ENCODE peak calls at places on chromosome 9, in ten cellular contexts. One of them, this sample, is unnamed.

GRCh38 chr9:96006961-96007360 is 131.5 kb downstream of the ERCC6L2 start:
- DNase-seq in sigmoid colon: no peak
- DNase-seq in upper lobe of left lung: no peak
- DNase-seq in left ventricle myocardium inferior: no peak
- DNase-seq in fibroblast of lung: peak
- DNase-seq in aorta: no peak
- DNase-seq in CD8-positive, alpha-beta T cell: no peak
- DNase-seq in dorsolateral prefrontal cortex: no peak
- DNase-seq in CD8-positive, alpha-beta memory T cell: no peak
- DNase-seq in transverse colon: no peak
- DNase-seq in this sample: no peak

GRCh38 chr9:84940294-84940693 is 270.8 kb downstream of the NTRK2 start:
- DNase-seq in sigmoid colon: no peak
- DNase-seq in upper lobe of left lung: no peak
- DNase-seq in left ventricle myocardium inferior: no peak
- DNase-seq in fibroblast of lung: peak
- DNase-seq in aorta: no peak
- DNase-seq in CD8-positive, alpha-beta T cell: no peak
- DNase-seq in dorsolateral prefrontal cortex: no peak
- DNase-seq in CD8-positive, alpha-beta memory T cell: no peak
- DNase-seq in transverse colon: no peak
- DNase-seq in this sample: peak

GRCh38 chr9:123420560-123421210 is 64.7 kb downstream of the CRB2 start:
- DNase-seq in sigmoid colon: peak
- DNase-seq in upper lobe of left lung: no peak
- DNase-seq in left ventricle myocardium inferior: no peak
- DNase-seq in fibroblast of lung: no peak
- DNase-seq in aorta: peak
- DNase-seq in CD8-positive, alpha-beta T cell: no peak
- DNase-seq in dorsolateral prefrontal cortex: peak
- DNase-seq in CD8-positive, alpha-beta memory T cell: no peak
- DNase-seq in transverse colon: no peak
- DNase-seq in this sample: no peak

GRCh38 chr9:133517711-133518110 is 7.0 kb downstream of the MYMK start:
- DNase-seq in sigmoid colon: no peak
- DNase-seq in upper lobe of left lung: no peak
- DNase-seq in left ventricle myocardium inferior: no peak
- DNase-seq in fibroblast of lung: no peak
- DNase-seq in aorta: no peak
- DNase-seq in CD8-positive, alpha-beta T cell: no peak
- DNase-seq in dorsolateral prefrontal cortex: no peak
- DNase-seq in CD8-positive, alpha-beta memory T cell: no peak
- DNase-seq in transverse colon: no peak
- DNase-seq in this sample: no peak

GRCh38 chr9:83177747-83178146 is 114.8 kb upstream of the RASEF start:
- DNase-seq in sigmoid colon: no peak
- DNase-seq in upper lobe of left lung: no peak
- DNase-seq in left ventricle myocardium inferior: no peak
- DNase-seq in fibroblast of lung: no peak
- DNase-seq in aorta: no peak
- DNase-seq in CD8-positive, alpha-beta T cell: no peak
- DNase-seq in dorsolateral prefrontal cortex: no peak
- DNase-seq in CD8-positive, alpha-beta memory T cell: no peak
- DNase-seq in transverse colon: no peak
- DNase-seq in this sample: no peak

GRCh38 chr9:130689937-130690700 is 3.5 kb upstream of the EXOSC2 start:
- DNase-seq in sigmoid colon: peak
- DNase-seq in upper lobe of left lung: peak
- DNase-seq in left ventricle myocardium inferior: no peak
- DNase-seq in fibroblast of lung: peak
- DNase-seq in aorta: peak
- DNase-seq in CD8-positive, alpha-beta T cell: no peak
- DNase-seq in dorsolateral prefrontal cortex: peak
- DNase-seq in CD8-positive, alpha-beta memory T cell: no peak
- DNase-seq in transverse colon: peak
- DNase-seq in this sample: peak

GRCh38 chr9:86557918-86558317 is 203.7 kb upstream of the TUT7 start:
- DNase-seq in sigmoid colon: no peak
- DNase-seq in upper lobe of left lung: no peak
- DNase-seq in left ventricle myocardium inferior: no peak
- DNase-seq in fibroblast of lung: no peak
- DNase-seq in aorta: no peak
- DNase-seq in CD8-positive, alpha-beta T cell: no peak
- DNase-seq in dorsolateral prefrontal cortex: no peak
- DNase-seq in CD8-positive, alpha-beta memory T cell: no peak
- DNase-seq in transverse colon: no peak
- DNase-seq in this sample: no peak

GRCh38 chr9:90070056-90070455 is 465.2 kb downstream of the GADD45G start:
- DNase-seq in sigmoid colon: no peak
- DNase-seq in upper lobe of left lung: no peak
- DNase-seq in left ventricle myocardium inferior: no peak
- DNase-seq in fibroblast of lung: no peak
- DNase-seq in aorta: no peak
- DNase-seq in CD8-positive, alpha-beta T cell: no peak
- DNase-seq in dorsolateral prefrontal cortex: no peak
- DNase-seq in CD8-positive, alpha-beta memory T cell: no peak
- DNase-seq in transverse colon: no peak
- DNase-seq in this sample: no peak

GRCh38 chr9:33151007-33151557 is 16.1 kb downstream of the B4GALT1 start:
- DNase-seq in sigmoid colon: peak
- DNase-seq in upper lobe of left lung: peak
- DNase-seq in left ventricle myocardium inferior: peak
- DNase-seq in fibroblast of lung: peak
- DNase-seq in aorta: no peak
- DNase-seq in CD8-positive, alpha-beta T cell: no peak
- DNase-seq in dorsolateral prefrontal cortex: no peak
- DNase-seq in CD8-positive, alpha-beta memory T cell: no peak
- DNase-seq in transverse colon: peak
- DNase-seq in this sample: no peak

GRCh38 chr9:100170085-100170484 is 71.0 kb downstream of the INVS start:
- DNase-seq in sigmoid colon: no peak
- DNase-seq in upper lobe of left lung: no peak
- DNase-seq in left ventricle myocardium inferior: no peak
- DNase-seq in fibroblast of lung: peak
- DNase-seq in aorta: no peak
- DNase-seq in CD8-positive, alpha-beta T cell: no peak
- DNase-seq in dorsolateral prefrontal cortex: no peak
- DNase-seq in CD8-positive, alpha-beta memory T cell: no peak
- DNase-seq in transverse colon: no peak
- DNase-seq in this sample: no peak

GRCh38 chr9:92964981-92965758 is 17.8 kb downstream of the FGD3 start:
- DNase-seq in sigmoid colon: no peak
- DNase-seq in upper lobe of left lung: peak
- DNase-seq in left ventricle myocardium inferior: peak
- DNase-seq in fibroblast of lung: no peak
- DNase-seq in aorta: peak
- DNase-seq in CD8-positive, alpha-beta T cell: peak
- DNase-seq in dorsolateral prefrontal cortex: no peak
- DNase-seq in CD8-positive, alpha-beta memory T cell: peak
- DNase-seq in transverse colon: peak
- DNase-seq in this sample: no peak

GRCh38 chr9:121736147-121736721 is 84.8 kb downstream of the DAB2IP start:
- DNase-seq in sigmoid colon: peak
- DNase-seq in upper lobe of left lung: peak
- DNase-seq in left ventricle myocardium inferior: peak
- DNase-seq in fibroblast of lung: peak
- DNase-seq in aorta: peak
- DNase-seq in CD8-positive, alpha-beta T cell: no peak
- DNase-seq in dorsolateral prefrontal cortex: no peak
- DNase-seq in CD8-positive, alpha-beta memory T cell: no peak
- DNase-seq in transverse colon: peak
- DNase-seq in this sample: peak
- H3K27ac ChIP-seq in sigmoid colon: peak
- H3K27ac ChIP-seq in upper lobe of left lung: peak
- H3K27ac ChIP-seq in left ventricle myocardium inferior: peak
- H3K27ac ChIP-seq in fibroblast of lung: peak
- H3K27ac ChIP-seq in aorta: peak
- H3K27ac ChIP-seq in CD8-positive, alpha-beta T cell: no peak
- H3K27ac ChIP-seq in dorsolateral prefrontal cortex: peak
- H3K27ac ChIP-seq in CD8-positive, alpha-beta memory T cell: no peak
- H3K27ac ChIP-seq in transverse colon: peak
- H3K27ac ChIP-seq in this sample: peak

DNA sequence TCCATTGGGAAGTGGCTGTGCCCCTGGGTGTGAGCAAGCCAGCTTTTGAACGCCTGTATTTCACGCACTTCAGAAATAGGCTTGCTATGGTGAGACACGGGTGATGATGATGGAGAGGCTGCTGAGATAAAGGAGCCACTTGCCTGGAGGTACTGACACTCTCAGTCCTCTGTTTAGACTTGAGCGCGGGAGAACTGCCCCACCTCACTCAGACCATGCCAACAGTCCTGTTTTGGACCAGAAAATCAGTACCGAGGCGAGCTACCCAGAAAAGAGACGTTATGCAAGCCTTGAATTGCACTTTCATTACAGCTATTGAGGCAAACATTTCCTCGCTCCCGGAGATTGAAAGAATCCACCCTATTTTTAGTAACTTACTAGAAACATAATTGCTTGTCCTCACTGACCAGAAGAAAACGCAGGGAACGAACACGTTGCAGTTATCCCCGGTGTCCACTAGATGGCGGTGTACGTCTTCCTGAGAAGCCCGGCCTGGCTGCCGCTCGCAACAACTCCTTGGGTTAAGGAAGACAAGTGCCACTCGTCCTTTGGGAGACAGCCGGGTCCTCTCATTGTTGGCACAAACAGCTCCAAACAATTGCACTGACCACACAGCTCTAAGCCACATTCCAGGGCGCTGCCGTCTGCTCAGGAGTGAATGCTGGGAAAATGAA is 142.4 kb downstream of the PSAT1 start:
- DNase-seq in sigmoid colon: peak
- DNase-seq in upper lobe of left lung: peak
- DNase-seq in left ventricle myocardium inferior: peak
- DNase-seq in fibroblast of lung: peak
- DNase-seq in aorta: peak
- DNase-seq in CD8-positive, alpha-beta T cell: peak
- DNase-seq in dorsolateral prefrontal cortex: peak
- DNase-seq in CD8-positive, alpha-beta memory T cell: peak
- DNase-seq in transverse colon: peak
- DNase-seq in this sample: peak
- H3K27ac ChIP-seq in sigmoid colon: no peak
- H3K27ac ChIP-seq in upper lobe of left lung: no peak
- H3K27ac ChIP-seq in left ventricle myocardium inferior: no peak
- H3K27ac ChIP-seq in fibroblast of lung: no peak
- H3K27ac ChIP-seq in aorta: no peak
- H3K27ac ChIP-seq in CD8-positive, alpha-beta T cell: no peak
- H3K27ac ChIP-seq in dorsolateral prefrontal cortex: no peak
- H3K27ac ChIP-seq in CD8-positive, alpha-beta memory T cell: no peak
- H3K27ac ChIP-seq in transverse colon: no peak
- H3K27ac ChIP-seq in this sample: no peak

DNA sequence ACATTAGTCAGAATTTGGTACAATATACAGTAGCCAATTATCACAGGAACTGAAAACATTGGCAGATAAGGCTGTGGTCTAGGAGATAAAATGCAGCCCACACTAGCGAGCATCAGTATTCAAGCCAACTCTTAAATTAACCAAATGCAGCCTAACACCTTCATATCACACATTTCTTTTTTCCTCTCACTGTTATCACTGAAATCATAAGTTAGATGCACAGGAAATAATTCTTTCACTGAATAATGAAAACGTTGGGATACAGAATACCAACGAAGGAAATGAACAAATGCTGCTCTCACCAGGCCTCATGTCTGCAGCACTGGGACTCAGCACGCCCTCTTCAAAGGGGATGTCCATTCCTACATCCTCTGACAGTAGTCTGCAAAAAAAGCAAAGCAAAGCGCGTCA is 109.1 kb upstream of the PCA3 start:
- DNase-seq in sigmoid colon: no peak
- DNase-seq in upper lobe of left lung: no peak
- DNase-seq in left ventricle myocardium inferior: no peak
- DNase-seq in fibroblast of lung: peak
- DNase-seq in aorta: no peak
- DNase-seq in CD8-positive, alpha-beta T cell: no peak
- DNase-seq in dorsolateral prefrontal cortex: no peak
- DNase-seq in CD8-positive, alpha-beta memory T cell: no peak
- DNase-seq in transverse colon: no peak
- DNase-seq in this sample: no peak
- H3K27ac ChIP-seq in sigmoid colon: no peak
- H3K27ac ChIP-seq in upper lobe of left lung: no peak
- H3K27ac ChIP-seq in left ventricle myocardium inferior: no peak
- H3K27ac ChIP-seq in fibroblast of lung: peak
- H3K27ac ChIP-seq in aorta: peak
- H3K27ac ChIP-seq in CD8-positive, alpha-beta T cell: no peak
- H3K27ac ChIP-seq in dorsolateral prefrontal cortex: no peak
- H3K27ac ChIP-seq in CD8-positive, alpha-beta memory T cell: no peak
- H3K27ac ChIP-seq in transverse colon: peak
- H3K27ac ChIP-seq in this sample: no peak

GRCh38 chr9:71747572-71747971 is 20.7 kb downstream of the CEMIP2 start:
- DNase-seq in sigmoid colon: no peak
- DNase-seq in upper lobe of left lung: no peak
- DNase-seq in left ventricle myocardium inferior: no peak
- DNase-seq in fibroblast of lung: no peak
- DNase-seq in aorta: no peak
- DNase-seq in CD8-positive, alpha-beta T cell: no peak
- DNase-seq in dorsolateral prefrontal cortex: no peak
- DNase-seq in CD8-positive, alpha-beta memory T cell: no peak
- DNase-seq in transverse colon: no peak
- DNase-seq in this sample: no peak

GRCh38 chr9:71746753-71747115 is 21.6 kb downstream of the CEMIP2 start:
- DNase-seq in sigmoid colon: no peak
- DNase-seq in upper lobe of left lung: no peak
- DNase-seq in left ventricle myocardium inferior: no peak
- DNase-seq in fibroblast of lung: no peak
- DNase-seq in aorta: no peak
- DNase-seq in CD8-positive, alpha-beta T cell: no peak
- DNase-seq in dorsolateral prefrontal cortex: no peak
- DNase-seq in CD8-positive, alpha-beta memory T cell: no peak
- DNase-seq in transverse colon: no peak
- DNase-seq in this sample: no peak

GRCh38 chr9:71744754-71745521 is 23.4 kb downstream of the CEMIP2 start:
- DNase-seq in sigmoid colon: no peak
- DNase-seq in upper lobe of left lung: no peak
- DNase-seq in left ventricle myocardium inferior: no peak
- DNase-seq in fibroblast of lung: peak
- DNase-seq in aorta: no peak
- DNase-seq in CD8-positive, alpha-beta T cell: no peak
- DNase-seq in dorsolateral prefrontal cortex: no peak
- DNase-seq in CD8-positive, alpha-beta memory T cell: no peak
- DNase-seq in transverse colon: no peak
- DNase-seq in this sample: no peak

GRCh38 chr9:71746023-71746752 is 22.1 kb downstream of the CEMIP2 start:
- DNase-seq in sigmoid colon: no peak
- DNase-seq in upper lobe of left lung: no peak
- DNase-seq in left ventricle myocardium inferior: no peak
- DNase-seq in fibroblast of lung: no peak
- DNase-seq in aorta: no peak
- DNase-seq in CD8-positive, alpha-beta T cell: no peak
- DNase-seq in dorsolateral prefrontal cortex: no peak
- DNase-seq in CD8-positive, alpha-beta memory T cell: no peak
- DNase-seq in transverse colon: no peak
- DNase-seq in this sample: no peak

DNA sequence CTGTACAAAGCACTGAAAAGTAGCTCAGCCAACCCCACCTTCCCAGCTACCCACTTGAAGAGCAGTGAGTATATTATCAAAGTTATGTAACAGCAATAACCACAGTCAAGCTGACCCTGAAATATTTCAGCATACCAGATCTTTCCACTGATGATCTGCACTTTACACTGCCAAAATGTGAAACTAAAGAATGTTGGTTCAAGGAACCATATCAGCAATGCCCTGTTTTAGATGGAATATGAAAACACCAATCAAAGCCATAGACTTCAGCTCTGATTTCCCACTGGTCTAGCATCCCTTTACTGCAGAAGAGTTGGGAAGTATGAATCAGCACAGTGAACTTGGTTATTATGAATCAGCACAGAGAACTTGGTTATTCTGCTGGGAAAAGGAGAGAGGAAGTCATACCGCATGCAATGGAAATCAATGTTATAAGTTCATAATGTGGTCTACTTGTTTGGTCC is 20.0 kb downstream of the CEMIP2 start:
- DNase-seq in sigmoid colon: no peak
- DNase-seq in upper lobe of left lung: no peak
- DNase-seq in left ventricle myocardium inferior: no peak
- DNase-seq in fibroblast of lung: peak
- DNase-seq in aorta: no peak
- DNase-seq in CD8-positive, alpha-beta T cell: no peak
- DNase-seq in dorsolateral prefrontal cortex: no peak
- DNase-seq in CD8-positive, alpha-beta memory T cell: no peak
- DNase-seq in transverse colon: no peak
- DNase-seq in this sample: no peak
- H3K27ac ChIP-seq in sigmoid colon: no peak
- H3K27ac ChIP-seq in upper lobe of left lung: peak
- H3K27ac ChIP-seq in left ventricle myocardium inferior: no peak
- H3K27ac ChIP-seq in fibroblast of lung: no peak
- H3K27ac ChIP-seq in aorta: no peak
- H3K27ac ChIP-seq in CD8-positive, alpha-beta T cell: no peak
- H3K27ac ChIP-seq in dorsolateral prefrontal cortex: no peak
- H3K27ac ChIP-seq in CD8-positive, alpha-beta memory T cell: no peak
- H3K27ac ChIP-seq in transverse colon: no peak
- H3K27ac ChIP-seq in this sample: no peak